ENCODE peak calls at places on chromosomes 7 and 10, in four cellular contexts. S is H1, P is HepG2, I is GM12878. H is an unnamed sample.

GRCh38 chr7:148770004-148770403 is 71.3 kb downstream of the CUL1 start:
- DNase-seq in S (no peak), P (no peak), I (no peak), H (no peak)

GRCh38 chr7:147894271-147894670 is 696.3 kb upstream of the C7orf33 start:
- DNase-seq in S (peak), P (no peak), I (no peak), H (peak)

GRCh38 chr7:95246935-95247370 is 77.4 kb downstream of the PON1 start:
- DNase-seq in S (peak), P (peak), I (peak), H (peak)

GRCh38 chr7:144866189-144866588 is 30.3 kb upstream of the TPK1 start:
- DNase-seq in S (no peak), P (no peak), I (no peak), H (no peak)

GRCh38 chr10:6781133-6781770 is 201.2 kb upstream of the PRKCQ start:
- DNase-seq in S (no peak), P (no peak), I (peak), H (no peak)

GRCh38 chr10:119668461-119668860 is 17.3 kb downstream of the BAG3 start:
- DNase-seq in S (no peak), P (no peak), I (no peak), H (no peak)

GRCh38 chr7:101453617-101454016 is 90.9 kb downstream of the COL26A1 start:
- DNase-seq in S (no peak), P (no peak), I (no peak), H (peak)

GRCh38 chr10:91955114-91955513 is 31.5 kb downstream of the BTAF1 start:
- DNase-seq in S (no peak), P (no peak), I (no peak), H (no peak)

GRCh38 chr10:90905925-90906324 is 15.0 kb downstream of the ANKRD1 start:
- DNase-seq in S (no peak), P (no peak), I (no peak), H (no peak)

GRCh38 chr10:7365029-7365750 is 45.6 kb downstream of the SFMBT2 start:
- DNase-seq in S (no peak), P (no peak), I (no peak), H (no peak)

GRCh38 chr10:13816195-13816926 is 229.6 kb downstream of the PRPF18 start:
- DNase-seq in S (no peak), P (no peak), I (no peak), H (no peak)

GRCh38 chr10:110883924-110884323 is 12.2 kb downstream of the PDCD4 start:
- DNase-seq in S (no peak), P (no peak), I (no peak), H (no peak)

GRCh38 chr7:35004531-35005096 is 32.7 kb downstream of the DPY19L1 start:
- DNase-seq in S (no peak), P (peak), I (no peak), H (no peak)

GRCh38 chr10:110919971-110920881 is 822 bp downstream of the SHOC2 start:
- DNase-seq in S (no peak), P (no peak), I (peak), H (peak)

GRCh38 chr10:45308707-45309106 is 6.7 kb downstream of the OR13A1 start:
- DNase-seq in S (no peak), P (no peak), I (peak), H (no peak)

GRCh38 chr10:125199261-125199660 is 38.9 kb upstream of the CTBP2 start:
- DNase-seq in S (no peak), P (no peak), I (no peak), H (no peak)

DNA sequence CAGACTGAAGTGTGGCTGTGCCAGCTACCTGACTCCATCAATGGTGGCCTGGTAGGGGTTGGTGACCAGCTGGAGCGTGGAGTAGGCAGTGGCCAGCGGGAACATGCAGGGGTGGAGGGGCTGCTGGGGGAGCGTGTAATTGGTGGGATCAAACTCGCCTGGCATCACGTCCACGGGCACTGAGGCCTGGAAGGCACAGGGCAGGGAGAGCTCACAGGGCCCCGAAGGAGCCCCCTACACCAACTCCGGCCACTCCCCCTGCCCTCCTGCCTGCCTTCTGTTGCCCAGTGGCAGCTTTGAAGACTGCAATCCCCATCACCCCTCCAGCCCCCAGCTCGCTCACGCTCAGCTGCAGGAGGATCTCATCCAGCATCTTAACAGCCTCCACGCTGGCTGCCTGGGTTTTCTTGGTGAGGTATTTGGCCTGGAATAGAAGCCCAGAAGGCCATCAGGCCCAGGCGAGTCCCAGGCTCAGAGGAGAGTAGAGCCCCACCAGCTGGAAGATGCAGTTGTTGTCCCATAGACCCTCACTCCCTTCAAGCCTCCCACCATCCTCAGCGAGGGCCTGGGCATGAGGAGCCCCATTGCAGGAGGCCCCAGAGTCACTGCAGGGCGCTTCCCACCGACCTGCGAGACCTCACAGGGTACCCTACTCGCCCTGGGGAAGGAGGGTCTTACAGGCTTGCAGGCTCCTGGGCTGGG is 7.1 kb downstream of the POLD2 start:
- DNase-seq in S (no peak), P (no peak), I (no peak), H (peak)
- TF ChIP-seq TCF12 in S (no peak), P (no peak), I (no peak), H (no peak)

GRCh38 chr7:455110-455928 is 64.3 kb downstream of the PDGFA start:
- DNase-seq in S (no peak), P (peak), I (no peak), H (peak)
- TF ChIP-seq TCF12 in S (no peak), P (no peak), I (no peak), H (no peak)

GRCh38 chr10:28496481-28496961 is 36.4 kb upstream of the WAC start:
- DNase-seq in S (no peak), P (peak), I (no peak), H (no peak)
- TF ChIP-seq TCF12 in S (no peak), P (no peak), I (no peak), H (no peak)

DNA sequence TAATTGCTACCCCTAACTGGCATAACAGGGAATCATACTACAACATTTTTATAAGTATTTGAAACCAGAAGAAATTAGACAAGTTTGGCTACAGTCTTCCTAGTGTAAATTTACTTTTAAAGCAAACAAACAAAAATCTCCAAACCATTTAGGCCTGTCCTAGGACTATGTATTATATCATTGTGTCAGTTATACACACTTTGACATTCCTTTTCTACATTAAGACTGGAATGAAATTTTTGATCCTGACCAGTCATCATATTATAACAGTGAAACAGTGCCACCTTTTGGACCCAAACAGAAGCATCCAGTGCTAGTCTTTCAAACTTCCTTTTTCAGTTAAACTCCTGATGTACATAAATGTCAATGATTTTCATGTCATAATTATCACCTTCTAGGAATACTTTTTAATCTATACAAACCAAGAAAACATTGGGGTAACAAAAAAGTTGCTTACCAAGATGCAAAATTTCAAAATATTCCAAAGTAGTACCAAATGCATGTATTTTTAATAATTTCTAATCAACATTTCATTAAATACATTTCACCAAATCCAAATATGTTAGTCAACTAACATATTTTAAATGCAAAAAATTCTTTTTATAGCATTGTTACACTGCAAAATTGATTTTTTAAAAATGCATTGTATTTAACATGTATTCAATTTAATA is 75.7 kb downstream of the IMMP2L start:
- DNase-seq in S (no peak), P (peak), I (peak), H (peak)
- TF ChIP-seq TCF12 in S (no peak), P (no peak), I (no peak), H (peak)

H was measured in SK-N-SH.